ENCODE peak calls at places on chromosomes 3 and 15, in seven cellular contexts. B, H, L, Z, A, C and F are unnamed samples.

GRCh38 chr3:46693038-46693896 is at the start of gene ALS2CL:
- DNase-seq in B (peak; percentile 64), H (no peak), A (peak; percentile 5), Z (peak; percentile 80), L (peak; percentile 51), C (peak; percentile 59), F (peak; percentile 74)

GRCh38 chr3:61996351-61996750 is 377.0 kb downstream of the FEZF2 start:
- DNase-seq in Z (no peak), B (no peak), A (no peak), L (no peak), C (no peak), H (no peak), F (no peak)

GRCh38 chr3:46948830-46949671 is 27.5 kb downstream of the CCDC12 start:
- DNase-seq in H (no peak), A (no peak), C (peak; percentile 51), L (no peak), B (no peak), Z (no peak), F (peak; percentile 39)

GRCh38 chr3:50573566-50574279 is 4.4 kb downstream of the HEMK1 start:
- DNase-seq in H (no peak), B (peak; percentile 88), A (no peak), Z (no peak), C (no peak), L (no peak), F (no peak)

GRCh38 chr3:153855772-153856171 is 265.4 kb upstream of the ARHGEF26 start:
- DNase-seq in C (no peak), B (no peak), H (no peak), L (no peak), Z (no peak), A (no peak), F (no peak)

GRCh38 chr15:70236306-70237103 is 138.8 kb upstream of the TLE3 start:
- DNase-seq in H (peak; percentile 15), Z (peak; percentile 87), L (no peak), B (no peak), C (peak; percentile 23), A (no peak), F (no peak)

GRCh38 chr3:12893872-12894271 is 52.5 kb upstream of the RPL32 start:
- DNase-seq in C (peak; percentile 1), Z (no peak), L (no peak), H (no peak), A (no peak), B (no peak), F (no peak)

GRCh38 chr15:77421370-77421700 is 647 bp downstream of the HMG20A start:
- DNase-seq in L (peak; percentile 43), C (peak; percentile 30), H (no peak), Z (no peak), B (peak; percentile 21), A (peak; percentile 79), F (no peak)

GRCh38 chr3:27670619-27671018 is 51.5 kb downstream of the EOMES start:
- DNase-seq in A (no peak), H (no peak), C (no peak), Z (no peak), B (no peak), L (no peak), F (no peak)

GRCh38 chr3:100954990-100955389 is 38.2 kb downstream of the ABI3BP start:
- DNase-seq in B (no peak), L (peak; percentile 68), A (no peak), C (no peak), H (peak; percentile 82), Z (peak; percentile 90), F (no peak)

GRCh38 chr3:126414961-126415660 is 20.4 kb downstream of the CFAP100 start:
- DNase-seq in C (no peak), A (no peak), L (no peak), Z (no peak), H (no peak), B (no peak), F (no peak)